ENCODE peak calls at places on chromosomes 4 and X, in seven cellular contexts. F is lower lobe of right lung; W is activated CD4-positive, alpha-beta T cell treated with anti-CD3 and anti-CD28 coated beads, Interleukin-2, amount 50 U/mL, for 4 hours; N is AG20443; U is cerebellar nuclear complex; Y is nucleus accumbens; O is smooth muscle cell of the brain vasculature. H is an unnamed sample.

GRCh38 chr4:186651624-186652023 is 72.0 kb downstream of the FAT1 start:
- DNase-seq in F (no peak), W (no peak), N (no peak), U (peak), Y (peak), O (no peak), H (no peak)

GRCh38 chrX:21373637-21374162 is 518 bp upstream of the CNKSR2 start:
- DNase-seq in F (no peak), W (peak), N (peak), U (peak), Y (no peak), O (no peak), H (no peak)

GRCh38 chr4:1060646-1061371 is 49.4 kb downstream of the FGFRL1 start:
- DNase-seq in F (no peak), W (no peak), N (no peak), U (no peak), Y (no peak), O (no peak), H (no peak)

GRCh38 chr4:62531250-62531649 is 1331.1 kb downstream of the ADGRL3 start:
- DNase-seq in F (no peak), W (no peak), N (no peak), U (no peak), Y (no peak), O (no peak), H (no peak)

GRCh38 chrX:106606583-106606982 is 5.2 kb upstream of the RADX start:
- DNase-seq in F (no peak), W (no peak), N (no peak), U (no peak), Y (no peak), O (no peak), H (no peak)

GRCh38 chr4:7792616-7793015 is 147.0 kb downstream of the AFAP1 start:
- DNase-seq in F (no peak), W (no peak), N (no peak), U (no peak), Y (no peak), O (no peak), H (no peak)

GRCh38 chr4:83413676-83414075 is 41.9 kb downstream of the HELQ start:
- DNase-seq in F (no peak), W (no peak), N (peak), U (no peak), Y (no peak), O (no peak), H (no peak)

GRCh38 chr4:122703868-122704267 is 28.6 kb upstream of the BBS12 start:
- DNase-seq in F (no peak), W (no peak), N (no peak), U (no peak), Y (no peak), O (no peak), H (no peak)

GRCh38 chr4:181656748-181657147 is 586.5 kb upstream of the TENM3 start:
- DNase-seq in F (no peak), W (no peak), N (no peak), U (no peak), Y (no peak), O (no peak), H (no peak)

GRCh38 chr4:140726776-140727500 is 29.2 kb downstream of the TBC1D9 start:
- DNase-seq in F (no peak), W (no peak), N (no peak), U (no peak), Y (no peak), O (no peak), H (no peak)

GRCh38 chr4:138256608-138257007 is 14.5 kb upstream of the SLC7A11 start:
- DNase-seq in F (no peak), W (no peak), N (no peak), U (no peak), Y (no peak), O (no peak), H (no peak)

GRCh38 chr4:78704981-78705757 is 71.0 kb upstream of the BMP2K start:
- DNase-seq in F (no peak), W (no peak), N (peak), U (no peak), Y (no peak), O (peak), H (no peak)

GRCh38 chr4:92021203-92021602 is 282.6 kb upstream of the GRID2 start:
- DNase-seq in F (no peak), W (no peak), N (no peak), U (no peak), Y (no peak), O (no peak), H (no peak)

GRCh38 chr4:38667005-38667771 is 3.2 kb downstream of the KLF3 start:
- DNase-seq in F (peak), W (peak), N (peak), U (no peak), Y (peak), O (peak), H (peak)

GRCh38 chr4:98669577-98669976 is 11.2 kb upstream of the TSPAN5 start:
- DNase-seq in F (no peak), W (no peak), N (no peak), U (no peak), Y (no peak), O (no peak), H (no peak)

GRCh38 chr4:85744950-85745349 is 270.0 kb downstream of the ARHGAP24 start:
- DNase-seq in F (no peak), W (no peak), N (no peak), U (no peak), Y (no peak), O (no peak), H (peak)

GRCh38 chr4:3375688-3376087 is 66.1 kb upstream of the HGFAC start:
- DNase-seq in F (peak), W (no peak), N (peak), U (no peak), Y (no peak), O (peak), H (peak)

GRCh38 chr4:21888195-21888976 is 60.2 kb downstream of the KCNIP4 start:
- DNase-seq in F (no peak), W (no peak), N (peak), U (no peak), Y (no peak), O (no peak), H (peak)

GRCh38 chr4:177442623-177443155 is 452 bp upstream of the AGA start:
- DNase-seq in F (no peak), W (no peak), N (no peak), U (no peak), Y (no peak), O (no peak), H (no peak)

GRCh38 chr4:137610960-137611359 is 78.7 kb upstream of the PCDH18 start:
- DNase-seq in F (no peak), W (no peak), N (peak), U (no peak), Y (no peak), O (no peak), H (peak)

GRCh38 chr4:20684852-20685763 is 15.2 kb upstream of the PACRGL start:
- DNase-seq in F (no peak), W (no peak), N (peak), U (no peak), Y (no peak), O (no peak), H (peak)

GRCh38 chr4:169397762-169398161 is 127.0 kb upstream of the SH3RF1 start:
- DNase-seq in F (no peak), W (no peak), N (no peak), U (no peak), Y (no peak), O (no peak), H (peak)

GRCh38 chr4:182204042-182204441 is 39.2 kb upstream of the TENM3 start:
- DNase-seq in F (no peak), W (no peak), N (no peak), U (no peak), Y (no peak), O (no peak), H (no peak)

GRCh38 chrX:101136235-101136634 is 38.2 kb downstream of the CENPI start:
- DNase-seq in F (no peak), W (no peak), N (no peak), U (no peak), Y (no peak), O (no peak), H (no peak)

GRCh38 chr4:184728858-184729257 is 5.0 kb downstream of the CENPU start:
- DNase-seq in F (no peak), W (no peak), N (no peak), U (no peak), Y (no peak), O (no peak), H (no peak)

GRCh38 chr4:184534511-184535391 is 60.4 kb upstream of the IRF2 start:
- DNase-seq in F (no peak), W (no peak), N (peak), U (no peak), Y (no peak), O (no peak), H (peak)

GRCh38 chr4:13248621-13249298 is 235.4 kb downstream of the RAB28 start:
- DNase-seq in F (no peak), W (no peak), N (no peak), U (no peak), Y (no peak), O (no peak), H (peak)

GRCh38 chr4:156294577-156294976 is 340.9 kb upstream of the CTSO start:
- DNase-seq in F (no peak), W (no peak), N (peak), U (no peak), Y (no peak), O (peak), H (peak)